ENCODE peak calls at places on chromosome 19, in nine cellular contexts. P is MM.1S; I is GM12865; Y is AG09309; W is foreskin fibroblast; M is CD4-positive, alpha-beta T cell; N is heart right ventricle; T is AG04449; U is GM23338. H is an unnamed sample.

GRCh38 chr19:41166888-41167804 is 25.9 kb upstream of the CYP2S1 start:
- DNase-seq in P (no peak), I (no peak), Y (no peak), W (no peak), M (no peak), N (no peak), T (no peak), U (no peak), H (no peak)

GRCh38 chr19:29480507-29480906 is 45.3 kb upstream of the VSTM2B start:
- DNase-seq in P (no peak), I (no peak), Y (no peak), W (no peak), M (no peak), N (no peak), T (no peak), U (no peak), H (no peak)

GRCh38 chr19:16400911-16401675 is 70.7 kb downstream of the EPS15L1 start:
- DNase-seq in P (no peak), I (no peak), Y (no peak), W (no peak), M (no peak), N (no peak), T (no peak), U (no peak), H (peak)

GRCh38 chr19:33772858-33773180 is 23.9 kb upstream of the KCTD15 start:
- DNase-seq in P (no peak), I (no peak), Y (no peak), W (no peak), M (no peak), N (no peak), T (no peak), U (no peak), H (no peak)

GRCh38 chr19:10861118-10861651 is 10.2 kb upstream of the CARM1 start:
- DNase-seq in P (no peak), I (peak), Y (no peak), W (peak), M (peak), N (no peak), T (no peak), U (peak), H (peak)

GRCh38 chr19:14433454-14434156 is 499 bp downstream of the PKN1 start:
- DNase-seq in P (peak), I (no peak), Y (no peak), W (peak), M (peak), N (peak), T (no peak), U (peak), H (peak)

GRCh38 chr19:17871878-17872250 is at the start of gene SLC5A5:
- DNase-seq in P (no peak), I (no peak), Y (no peak), W (no peak), M (peak), N (no peak), T (no peak), U (peak), H (peak)

GRCh38 chr19:10450853-10451609 is 30.7 kb downstream of the PDE4A start:
- DNase-seq in P (no peak), I (peak), Y (no peak), W (no peak), M (no peak), N (no peak), T (no peak), U (peak), H (peak)

GRCh38 chr19:33418461-33418860 is 45.0 kb downstream of the CEBPG start:
- DNase-seq in P (no peak), I (no peak), Y (no peak), W (no peak), M (no peak), N (no peak), T (no peak), U (no peak), H (no peak)

GRCh38 chr19:38852231-38853044 is 2.7 kb upstream of the HNRNPL start:
- DNase-seq in P (peak), I (peak), Y (no peak), W (peak), M (peak), N (peak), T (no peak), U (peak), H (peak)

GRCh38 chr19:13102666-13103584 is at the start of gene LYL1:
- DNase-seq in P (peak), I (peak), Y (no peak), W (peak), M (no peak), N (peak), T (no peak), U (peak), H (peak)

GRCh38 chr19:56836059-56836458 is 4.5 kb downstream of the PEG3 start:
- DNase-seq in P (no peak), I (no peak), Y (no peak), W (no peak), M (no peak), N (no peak), T (no peak), U (no peak), H (no peak)

GRCh38 chr19:871446-872265 is 12.2 kb downstream of the CFD start:
- DNase-seq in P (no peak), I (no peak), Y (no peak), W (peak), M (no peak), N (no peak), T (no peak), U (peak), H (no peak)

GRCh38 chr19:3684817-3685410 is 15.4 kb downstream of the PIP5K1C start:
- DNase-seq in P (no peak), I (no peak), Y (no peak), W (no peak), M (no peak), N (no peak), T (no peak), U (no peak), H (no peak)

GRCh38 chr19:50803633-50804419 is 13.6 kb downstream of the ACP4 start:
- DNase-seq in P (peak), I (peak), Y (no peak), W (peak), M (no peak), N (no peak), T (no peak), U (peak), H (no peak)

GRCh38 chr19:51693819-51694218 is 689 bp downstream of the SPACA6 start:
- DNase-seq in P (no peak), I (no peak), Y (no peak), W (no peak), M (no peak), N (no peak), T (no peak), U (no peak), H (no peak)

GRCh38 chr19:13881231-13881691 is 4.3 kb downstream of the NANOS3 start:
- DNase-seq in P (peak), I (no peak), Y (no peak), W (peak), M (no peak), N (no peak), T (no peak), U (peak), H (peak)

GRCh38 chr19:55650602-55651230 is 2.7 kb downstream of the CCDC106 start:
- DNase-seq in P (no peak), I (no peak), Y (no peak), W (no peak), M (no peak), N (no peak), T (no peak), U (no peak), H (no peak)

GRCh38 chr19:29499261-29499920 is 26.4 kb upstream of the VSTM2B start:
- DNase-seq in P (no peak), I (no peak), Y (no peak), W (no peak), M (no peak), N (no peak), T (no peak), U (peak), H (no peak)

GRCh38 chr19:31113250-31113685 is 236.0 kb downstream of the TSHZ3 start:
- DNase-seq in P (no peak), I (no peak), Y (peak), W (peak), M (no peak), N (no peak), T (no peak), U (no peak), H (no peak)

GRCh38 chr19:15236886-15237285 is 4.6 kb upstream of the EPHX3 start:
- DNase-seq in P (no peak), I (no peak), Y (no peak), W (no peak), M (no peak), N (no peak), T (no peak), U (no peak), H (no peak)

GRCh38 chr19:51064534-51065220 is at the start of gene KLK13:
- DNase-seq in P (no peak), I (no peak), Y (no peak), W (peak), M (no peak), N (peak), T (no peak), U (peak), H (peak)

GRCh38 chr19:5719274-5719960 is 529 bp downstream of the LONP1 start:
- DNase-seq in P (peak), I (peak), Y (no peak), W (peak), M (no peak), N (no peak), T (no peak), U (peak), H (peak)
- TF ChIP-seq CTCF in P (no peak), I (no peak), Y (no peak), W (no peak), M (no peak), N (no peak), T (no peak), U (no peak), H (no peak)

GRCh38 chr19:23393121-23393520 is 2.1 kb downstream of the ZNF91 start:
- DNase-seq in P (no peak), I (no peak), Y (no peak), W (peak), M (no peak), N (no peak), T (no peak), U (no peak), H (no peak)
- TF ChIP-seq CTCF in P (no peak), I (no peak), Y (no peak), W (no peak), M (no peak), N (no peak), T (no peak), U (no peak), H (no peak)

DNA sequence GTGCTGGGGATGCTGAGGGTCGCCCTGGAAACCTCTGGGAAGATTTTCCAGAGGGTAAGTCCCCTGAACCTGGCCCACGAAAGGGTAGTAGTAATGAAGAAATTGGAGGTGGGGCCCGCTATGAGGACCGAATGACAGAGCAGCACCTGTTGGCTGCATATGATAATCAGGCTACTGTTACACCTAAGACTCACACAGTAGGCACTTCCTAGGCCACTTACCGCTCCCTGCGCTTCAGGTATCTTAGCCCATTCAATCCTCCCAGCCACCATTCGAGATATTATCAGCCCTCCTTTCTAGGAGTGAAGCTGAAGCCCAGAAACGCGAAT is 4.3 kb upstream of the LRFN3 start:
- DNase-seq in P (no peak), I (no peak), Y (no peak), W (no peak), M (no peak), N (no peak), T (no peak), U (no peak), H (no peak)
- TF ChIP-seq CTCF in P (no peak), I (no peak), Y (no peak), W (no peak), M (no peak), N (no peak), T (no peak), U (no peak), H (peak)

GRCh38 chr19:37719111-37719926 is at the start of gene ZNF607:
- DNase-seq in P (peak), I (peak), Y (peak), W (peak), M (peak), N (peak), T (no peak), U (peak), H (peak)

GRCh38 chr19:37718357-37718756 is 1.2 kb downstream of the ZNF607 start:
- DNase-seq in P (no peak), I (no peak), Y (no peak), W (peak), M (no peak), N (no peak), T (no peak), U (peak), H (no peak)

GRCh38 chr19:37716140-37716539 is 3.4 kb downstream of the ZNF607 start:
- DNase-seq in P (no peak), I (no peak), Y (no peak), W (no peak), M (no peak), N (no peak), T (no peak), U (no peak), H (no peak)

GRCh38 chr19:37725181-37725580 is 5.6 kb upstream of the ZNF607 start:
- DNase-seq in P (no peak), I (no peak), Y (no peak), W (no peak), M (no peak), N (no peak), T (no peak), U (no peak), H (no peak)

DNA sequence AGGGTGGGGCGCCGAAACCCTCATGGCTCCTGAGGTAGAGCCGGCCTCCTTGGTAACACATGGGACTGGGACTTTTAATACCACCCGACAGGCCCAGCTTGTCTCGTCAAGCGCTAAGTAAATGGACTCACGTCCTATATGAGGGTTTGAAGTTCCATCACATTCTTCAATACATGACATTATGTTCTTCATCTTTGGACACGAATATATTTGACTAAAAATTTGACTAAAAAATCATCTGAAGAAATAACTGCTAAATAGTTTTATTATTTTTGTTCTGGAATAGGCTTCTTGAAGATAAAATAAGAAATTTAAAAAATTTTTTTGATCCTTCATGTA is 335 bp upstream of the ZNF607 start:
- DNase-seq in P (no peak), I (no peak), Y (no peak), W (no peak), M (no peak), N (no peak), T (no peak), U (no peak), H (no peak)
- TF ChIP-seq CTCF in P (no peak), I (no peak), Y (no peak), W (no peak), M (no peak), N (no peak), T (no peak), U (no peak), H (no peak)

DNA sequence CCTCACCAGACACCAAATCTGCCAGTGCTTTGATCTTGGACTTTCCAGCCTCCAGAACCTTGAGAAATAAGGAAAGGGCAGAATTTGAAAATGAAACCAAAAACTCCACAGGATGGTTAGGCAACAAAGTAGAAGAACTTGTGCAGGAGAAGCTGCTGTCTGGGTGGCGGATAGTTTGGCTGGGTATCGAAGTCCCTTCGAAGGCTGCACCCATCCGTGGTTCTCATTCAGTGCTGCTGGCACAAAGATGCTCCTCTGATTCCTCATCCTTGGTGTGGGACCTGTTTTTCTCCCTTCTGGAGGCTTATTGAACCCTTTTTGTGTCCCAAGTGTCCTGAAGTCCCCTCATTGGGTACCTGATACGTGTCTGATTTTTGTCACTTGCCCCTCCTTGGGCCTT is 130.9 kb downstream of the KDM4B start:
- DNase-seq in P (no peak), I (no peak), Y (no peak), W (no peak), M (no peak), N (no peak), T (no peak), U (no peak), H (no peak)
- TF ChIP-seq CTCF in P (no peak), I (no peak), Y (no peak), W (no peak), M (no peak), N (no peak), T (no peak), U (no peak), H (no peak)

DNA sequence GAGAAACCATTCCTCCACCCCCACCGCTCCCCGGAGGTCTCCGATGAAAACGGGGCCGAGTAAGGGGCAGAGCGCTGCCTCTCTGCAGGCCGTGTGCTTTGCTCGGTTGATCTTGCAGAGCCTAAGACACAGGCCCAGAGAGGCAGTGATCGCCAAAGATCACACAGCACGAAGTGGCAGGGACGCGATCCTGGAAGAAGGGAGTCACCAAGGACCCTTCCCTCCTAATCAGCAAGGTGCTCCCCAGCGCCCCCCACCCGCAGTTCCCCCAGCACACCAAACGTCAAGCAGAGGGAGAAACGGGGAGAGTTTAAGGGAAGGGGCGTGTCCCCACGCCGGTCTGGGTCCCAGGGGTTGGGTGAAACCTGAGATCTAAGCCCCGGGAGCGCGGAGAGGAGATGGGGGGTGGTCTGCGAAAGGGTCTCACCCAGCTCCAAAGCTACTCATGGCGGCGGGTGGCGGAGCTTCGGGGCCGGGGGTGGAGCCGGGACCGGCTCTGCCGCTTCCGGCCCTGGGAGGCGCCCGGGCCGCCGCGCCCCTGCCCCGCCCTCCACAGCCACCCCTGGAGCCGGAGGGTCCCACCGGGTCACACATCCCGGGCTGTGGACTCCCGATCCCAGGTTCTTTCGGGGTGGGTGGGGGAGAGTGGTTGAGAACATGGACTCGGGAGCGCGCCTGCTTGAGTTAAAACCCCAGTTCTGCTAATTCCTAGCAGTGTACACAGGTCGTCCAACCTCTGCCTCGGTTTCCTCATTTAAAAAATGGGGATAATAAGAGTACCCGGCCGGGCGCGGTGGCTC is at the start of gene EML2:
- DNase-seq in P (peak), I (peak), Y (no peak), W (peak), M (peak), N (no peak), T (no peak), U (peak), H (peak)
- TF ChIP-seq CTCF in P (peak), I (peak), Y (peak), W (peak), M (peak), N (no peak), T (peak), U (peak), H (no peak)